ENCODE peak calls at places on chromosomes 5 and 9, in seven cellular contexts. One of them, this sample, is unnamed.

GRCh38 chr9:136077491-136077890 is 17.6 kb downstream of the NACC2 start:
- DNase-seq in activated CD4-positive, alpha-beta T cell treated with anti-CD3 and anti-CD28 coated beads, Interleukin-2, amount 50 U/mL, for 1 hour: no peak
- DNase-seq in NCI-H82: no peak
- DNase-seq in memory B cell: no peak
- DNase-seq in CD8-positive, alpha-beta T cell: peak
- DNase-seq in C1 segment of cervical spinal cord: no peak
- DNase-seq in heart right ventricle: no peak
- DNase-seq in this sample: no peak

GRCh38 chr5:123617561-123617960 is 105.6 kb downstream of the CSNK1G3 start:
- DNase-seq in activated CD4-positive, alpha-beta T cell treated with anti-CD3 and anti-CD28 coated beads, Interleukin-2, amount 50 U/mL, for 1 hour: no peak
- DNase-seq in memory B cell: no peak
- DNase-seq in CD8-positive, alpha-beta T cell: no peak
- DNase-seq in C1 segment of cervical spinal cord: no peak
- DNase-seq in NCI-H82: no peak
- DNase-seq in heart right ventricle: no peak
- DNase-seq in this sample: no peak

GRCh38 chr9:3502560-3503398 is 23.0 kb downstream of the RFX3 start:
- DNase-seq in C1 segment of cervical spinal cord: no peak
- DNase-seq in activated CD4-positive, alpha-beta T cell treated with anti-CD3 and anti-CD28 coated beads, Interleukin-2, amount 50 U/mL, for 1 hour: no peak
- DNase-seq in heart right ventricle: no peak
- DNase-seq in NCI-H82: no peak
- DNase-seq in memory B cell: no peak
- DNase-seq in CD8-positive, alpha-beta T cell: no peak
- DNase-seq in this sample: no peak

GRCh38 chr5:115954144-115954543 is 8.1 kb upstream of the LVRN start:
- DNase-seq in activated CD4-positive, alpha-beta T cell treated with anti-CD3 and anti-CD28 coated beads, Interleukin-2, amount 50 U/mL, for 1 hour: no peak
- DNase-seq in C1 segment of cervical spinal cord: no peak
- DNase-seq in NCI-H82: no peak
- DNase-seq in memory B cell: no peak
- DNase-seq in heart right ventricle: no peak
- DNase-seq in CD8-positive, alpha-beta T cell: no peak
- DNase-seq in this sample: no peak

GRCh38 chr5:118611332-118611945 is 376.9 kb downstream of the DTWD2 start:
- DNase-seq in heart right ventricle: no peak
- DNase-seq in memory B cell: no peak
- DNase-seq in CD8-positive, alpha-beta T cell: no peak
- DNase-seq in C1 segment of cervical spinal cord: no peak
- DNase-seq in activated CD4-positive, alpha-beta T cell treated with anti-CD3 and anti-CD28 coated beads, Interleukin-2, amount 50 U/mL, for 1 hour: no peak
- DNase-seq in NCI-H82: peak
- DNase-seq in this sample: no peak

GRCh38 chr5:180114304-180115003 is 42.9 kb upstream of the RNF130 start:
- DNase-seq in activated CD4-positive, alpha-beta T cell treated with anti-CD3 and anti-CD28 coated beads, Interleukin-2, amount 50 U/mL, for 1 hour: no peak
- DNase-seq in CD8-positive, alpha-beta T cell: no peak
- DNase-seq in heart right ventricle: no peak
- DNase-seq in NCI-H82: no peak
- DNase-seq in C1 segment of cervical spinal cord: no peak
- DNase-seq in memory B cell: no peak
- DNase-seq in this sample: peak

GRCh38 chr5:115838885-115839518 is 2.4 kb downstream of the ATG12 start:
- DNase-seq in heart right ventricle: no peak
- DNase-seq in C1 segment of cervical spinal cord: peak
- DNase-seq in CD8-positive, alpha-beta T cell: peak
- DNase-seq in memory B cell: peak
- DNase-seq in NCI-H82: peak
- DNase-seq in activated CD4-positive, alpha-beta T cell treated with anti-CD3 and anti-CD28 coated beads, Interleukin-2, amount 50 U/mL, for 1 hour: no peak
- DNase-seq in this sample: no peak

GRCh38 chr9:126587187-126588185 is 26.2 kb upstream of the LMX1B start:
- DNase-seq in heart right ventricle: peak
- DNase-seq in CD8-positive, alpha-beta T cell: no peak
- DNase-seq in memory B cell: no peak
- DNase-seq in NCI-H82: peak
- DNase-seq in C1 segment of cervical spinal cord: peak
- DNase-seq in activated CD4-positive, alpha-beta T cell treated with anti-CD3 and anti-CD28 coated beads, Interleukin-2, amount 50 U/mL, for 1 hour: no peak
- DNase-seq in this sample: peak

This sample was measured in Right ventricle myocardium superior.